ENCODE peak calls at places on chromosomes 6 and 20, in nine cellular contexts. H is A549; S is neural progenitor cell; C is lower lobe of right lung; O is heart left ventricle; Z is CD8-positive, alpha-beta memory T cell; M is right cardiac atrium; K is endothelial cell of umbilical vein; L is WERI-Rb-1. Q is an unnamed sample. For H3K9me3, the result is how much of the 10 kb centered on the place peaks cover.

GRCh38 chr6:13292774-13293173 is 35.6 kb downstream of the TBC1D7 start:
- DNase-seq in Z (no peak), C (no peak), K (no peak), O (no peak), L (peak), H (no peak), M (no peak), S (no peak), Q (no peak)

GRCh38 chr20:17593902-17594301 is 24.0 kb downstream of the DSTN start:
- DNase-seq in S (no peak), M (no peak), Z (no peak), O (no peak), L (no peak), H (no peak), K (no peak), C (no peak), Q (no peak)

GRCh38 chr6:115891111-115891669 is 169.5 kb downstream of the FRK start:
- DNase-seq in H (peak), K (no peak), Z (no peak), S (no peak), C (no peak), O (no peak), M (no peak), L (no peak), Q (no peak)

GRCh38 chr6:37137881-37138568 is 31.9 kb upstream of the PIM1 start:
- DNase-seq in K (no peak), L (no peak), M (no peak), H (peak), C (no peak), O (no peak), Z (no peak), S (no peak), Q (no peak)

GRCh38 chr20:64258071-64258823 is 2.7 kb downstream of the PCMTD2 start:
- DNase-seq in M (no peak), O (no peak), S (no peak), K (no peak), H (no peak), C (no peak), Z (no peak), L (peak), Q (no peak)

GRCh38 chr6:38404355-38404754 is 235.4 kb downstream of the BTBD9 start:
- DNase-seq in H (no peak), O (no peak), S (no peak), L (no peak), K (peak), M (no peak), C (no peak), Z (no peak), Q (no peak)

GRCh38 chr6:31271641-31272357 is at the start of gene HLA-C:
- DNase-seq in M (peak), L (peak), C (peak), S (peak), O (peak), Z (peak), H (peak), K (peak), Q (peak)

GRCh38 chr20:44057698-44058675 is 129.0 kb downstream of the JPH2 start:
- DNase-seq in M (no peak), C (no peak), H (no peak), S (no peak), O (no peak), K (no peak), L (no peak), Z (no peak), Q (no peak)

GRCh38 chr6:148521586-148521985 is 178.9 kb downstream of the SASH1 start:
- DNase-seq in C (no peak), Z (no peak), M (no peak), L (no peak), H (no peak), K (no peak), S (no peak), O (no peak), Q (no peak)

GRCh38 chr6:91386204-91386603 is 799.3 kb upstream of the MAP3K7 start:
- DNase-seq in H (no peak), K (no peak), Z (no peak), O (no peak), M (no peak), C (no peak), S (no peak), L (no peak), Q (no peak)

GRCh38 chr6:25774120-25774730 is 19.7 kb downstream of the SLC17A4 start:
- DNase-seq in K (no peak), C (no peak), H (no peak), L (peak), Z (no peak), S (peak), O (no peak), M (no peak), Q (no peak)

GRCh38 chr6:40164345-40164755 is 230.1 kb upstream of the MOCS1 start:
- DNase-seq in C (no peak), Z (no peak), L (peak), K (no peak), O (no peak), S (no peak), M (no peak), H (peak), Q (no peak)

GRCh38 chr6:153511896-153512496 is 380.9 kb upstream of the RGS17 start:
- DNase-seq in M (no peak), Z (no peak), O (no peak), H (peak), K (peak), L (no peak), C (no peak), S (peak), Q (peak)

GRCh38 chr6:157381631-157382621 is 936 bp downstream of the ZDHHC14 start:
- DNase-seq in K (peak), S (peak), M (peak), L (peak), C (peak), Z (peak), H (peak), O (peak), Q (peak)

GRCh38 chr6:18469486-18469885 is 82.3 kb downstream of the RNF144B start:
- DNase-seq in O (no peak), Z (no peak), C (no peak), H (no peak), M (no peak), K (no peak), S (no peak), L (no peak), Q (no peak)

GRCh38 chr6:13362432-13362831 is 34.1 kb upstream of the TBC1D7 start:
- DNase-seq in K (no peak), Z (no peak), S (no peak), O (no peak), H (no peak), C (no peak), M (no peak), L (no peak), Q (no peak)

GRCh38 chr6:138406443-138406842 is 2.4 kb downstream of the HEBP2 start:
- DNase-seq in C (no peak), H (peak), M (no peak), L (no peak), K (no peak), Z (no peak), S (no peak), O (no peak), Q (no peak)

GRCh38 chr6:94071835-94072234 is 652.5 kb upstream of the EPHA7 start:
- DNase-seq in S (peak), L (no peak), C (no peak), O (no peak), K (no peak), M (no peak), Z (no peak), H (peak), Q (no peak)

GRCh38 chr6:138004423-138005287 is 102.6 kb downstream of the PERP start:
- DNase-seq in M (no peak), Z (no peak), K (peak), S (peak), O (no peak), H (peak), C (no peak), L (peak), Q (no peak)

GRCh38 chr20:51428451-51429143 is 113.9 kb downstream of the NFATC2 start:
- DNase-seq in M (peak), C (no peak), K (peak), H (no peak), S (peak), L (no peak), Z (no peak), O (peak), Q (no peak)

GRCh38 chr6:169038691-169039090 is 215.0 kb downstream of the THBS2 start:
- DNase-seq in K (no peak), L (no peak), O (no peak), Z (no peak), C (no peak), S (no peak), M (no peak), H (no peak), Q (no peak)

GRCh38 chr6:9412951-9413559 is 977.7 kb upstream of the SLC35B3 start:
- DNase-seq in Z (no peak), K (no peak), H (peak), L (peak), C (no peak), O (peak), S (peak), M (peak), Q (no peak)

GRCh38 chr20:33423141-33423834 is 20.3 kb downstream of the SNTA1 start:
- DNase-seq in Z (no peak), S (no peak), M (peak), H (no peak), C (no peak), O (peak), K (no peak), L (no peak), Q (no peak)

GRCh38 chr20:39039261-39039660 is 77.1 kb downstream of the DHX35 start:
- DNase-seq in K (no peak), H (no peak), S (no peak), Z (no peak), C (no peak), M (no peak), O (no peak), L (no peak), Q (no peak)

GRCh38 chr20:37524859-37525708 is 2.6 kb downstream of the BLCAP start:
- DNase-seq in H (no peak), K (no peak), S (no peak), C (no peak), L (no peak), M (no peak), O (no peak), Z (no peak), Q (no peak)

GRCh38 chr6:15076565-15076964 is 169.3 kb upstream of the JARID2 start:
- DNase-seq in O (no peak), K (no peak), L (peak), C (no peak), M (no peak), H (no peak), Z (no peak), S (no peak), Q (no peak)

GRCh38 chr6:167565388-167565787 is 240.5 kb downstream of the TTLL2 start:
- DNase-seq in M (no peak), K (no peak), H (no peak), L (no peak), C (no peak), Z (no peak), O (no peak), S (no peak), Q (no peak)
- H3K9me3 ChIP-seq in M (under half), K (under half), H (under half), L (under half), C (under half), Z (under half), O (under half), S (under half), Q (under half)

GRCh38 chr6:43673444-43674063 is 14.0 kb downstream of the MRPS18A start:
- DNase-seq in M (no peak), S (no peak), L (no peak), K (no peak), H (no peak), C (no peak), O (no peak), Z (no peak), Q (no peak)

GRCh38 chr6:43669922-43670622 is 17.5 kb downstream of the MRPS18A start:
- DNase-seq in C (no peak), Z (no peak), H (no peak), O (no peak), M (no peak), S (no peak), L (no peak), K (no peak), Q (no peak)

GRCh38 chr6:43670623-43670986 is 17.0 kb downstream of the MRPS18A start:
- DNase-seq in S (no peak), O (no peak), H (no peak), C (no peak), Z (no peak), K (no peak), L (no peak), M (no peak), Q (no peak)

GRCh38 chr6:43671011-43671800 is 16.4 kb downstream of the MRPS18A start:
- DNase-seq in K (no peak), L (no peak), S (no peak), C (no peak), Z (no peak), M (no peak), O (no peak), H (no peak), Q (no peak)

GRCh38 chr6:43671801-43672690 is 15.5 kb downstream of the MRPS18A start:
- DNase-seq in O (no peak), H (no peak), K (no peak), C (no peak), S (no peak), Z (no peak), L (peak), M (peak), Q (no peak)
- H3K4me3 ChIP-seq in O (no peak), H (no peak), K (no peak), C (no peak), S (no peak), Z (no peak), L (no peak), M (no peak), Q (no peak)

DNA sequence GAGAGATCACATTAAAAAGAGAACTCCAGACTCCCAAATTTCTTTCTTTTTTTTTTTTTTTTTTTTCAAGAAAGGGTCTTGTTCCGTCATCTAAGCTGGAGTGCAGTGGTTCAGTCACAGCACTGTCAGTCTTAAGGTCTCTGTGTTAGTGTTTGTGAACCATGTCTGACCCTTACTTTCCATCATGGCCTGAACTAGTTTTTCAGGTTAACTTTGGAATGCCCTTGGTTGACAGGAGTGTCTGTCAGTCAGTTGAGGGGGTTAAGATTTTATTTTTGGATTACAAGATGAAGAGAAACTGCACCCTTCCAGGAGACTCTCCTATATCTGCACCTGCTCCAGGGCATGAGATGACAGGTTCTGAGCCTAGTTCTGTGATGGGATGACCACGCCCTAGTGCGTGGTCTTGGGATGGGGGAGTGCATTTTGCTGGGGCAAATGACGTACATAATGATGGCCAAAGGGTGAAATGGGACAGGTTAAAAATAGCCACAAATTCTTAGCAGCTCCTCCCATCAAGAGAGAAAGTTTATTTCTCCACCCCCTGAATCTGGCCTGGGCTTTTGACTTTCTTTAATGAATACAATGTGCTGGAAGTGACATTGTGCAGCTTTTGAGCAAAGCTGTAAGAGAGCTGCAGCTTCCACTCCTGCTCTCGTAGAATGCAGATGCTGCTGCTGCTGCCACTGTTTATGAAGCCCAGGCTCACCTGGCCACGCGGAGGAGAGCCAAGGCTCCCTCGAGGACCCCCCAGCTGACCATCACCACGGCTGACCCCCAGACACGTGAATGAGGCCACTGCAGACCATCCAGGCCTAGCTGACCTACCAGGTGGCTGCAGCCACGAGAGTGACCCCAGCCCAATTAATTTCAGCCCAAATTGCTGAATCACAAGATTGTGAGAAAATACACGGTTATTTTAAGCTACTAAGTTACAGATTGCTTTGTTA is 29.7 kb upstream of the FAM50B start:
- DNase-seq in H (no peak), L (no peak), M (no peak), S (no peak), C (no peak), Z (no peak), O (no peak), K (no peak), Q (no peak)
- H3K27ac ChIP-seq in H (no peak), L (no peak), M (no peak), S (no peak), C (no peak), Z (no peak), O (no peak), K (no peak), Q (no peak)

GRCh38 chr6:106509420-106510089 is 119.7 kb downstream of the RTN4IP1 start:
- DNase-seq in L (peak), O (no peak), K (no peak), H (no peak), Z (no peak), C (no peak), S (peak), M (no peak), Q (peak)
- H3K9me3 ChIP-seq in L (under half), O (under half), K (under half), H (under half), Z (under half), C (under half), S (under half), M (under half), Q (under half)

DNA sequence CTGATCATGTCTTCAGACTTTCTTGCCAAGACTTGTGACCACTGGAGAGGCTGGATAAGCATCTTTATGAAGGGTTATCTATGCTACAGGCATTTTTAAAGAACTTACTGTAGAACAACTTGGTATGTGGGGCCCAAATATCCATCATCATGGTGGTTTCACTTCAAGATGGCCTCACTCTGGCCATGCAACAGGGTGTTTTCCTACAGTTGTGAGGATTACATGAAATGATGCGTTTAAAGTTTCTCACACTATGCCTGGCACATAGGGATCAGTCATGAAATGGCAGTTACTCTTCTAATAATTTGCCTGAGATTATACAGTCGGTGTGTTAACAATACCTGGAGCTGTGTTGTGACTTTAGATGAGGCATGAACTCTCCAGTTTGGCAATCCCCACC is 13.0 kb downstream of the SLC2A10 start:
- DNase-seq in H (no peak), C (no peak), K (no peak), Z (no peak), L (no peak), M (no peak), O (no peak), S (no peak), Q (no peak)
- H3K4me3 ChIP-seq in H (no peak), C (no peak), K (no peak), Z (no peak), L (no peak), M (no peak), O (no peak), S (no peak), Q (no peak)

DNA sequence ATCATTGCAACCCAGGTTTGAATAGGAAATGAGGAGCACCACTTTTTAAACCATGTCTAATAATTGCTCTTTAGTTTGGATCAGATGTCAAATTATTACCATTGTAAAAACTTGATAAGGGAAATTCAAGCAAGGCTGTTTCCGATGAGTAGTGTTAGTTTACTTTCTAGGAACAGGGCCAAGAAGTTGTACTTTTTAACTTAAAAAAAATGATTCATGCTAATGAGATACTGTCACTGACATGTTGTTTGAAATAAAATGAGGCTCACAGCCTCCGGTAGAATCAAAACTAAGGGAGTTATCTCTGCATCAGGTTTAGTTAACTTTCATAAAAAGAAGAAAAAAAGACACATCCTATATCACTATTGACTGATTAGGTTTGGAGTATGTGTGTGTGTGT is 55.2 kb upstream of the SUPT3H start:
- DNase-seq in H (no peak), K (peak), S (no peak), M (no peak), L (no peak), O (no peak), C (no peak), Z (no peak), Q (no peak)
- H3K27ac ChIP-seq in H (no peak), K (no peak), S (no peak), M (no peak), L (no peak), O (no peak), C (no peak), Z (no peak), Q (no peak)

GRCh38 chr6:144675231-144675861 is 390.2 kb downstream of the UTRN start:
- DNase-seq in Z (no peak), S (no peak), K (peak), L (no peak), O (no peak), C (no peak), M (no peak), H (no peak), Q (no peak)
- H3K9me3 ChIP-seq in Z (under half), S (under half), K (under half), L (under half), O (half or more), C (under half), M (under half), H (under half), Q (under half)

GRCh38 chr20:41340327-41341055 is at the start of gene LPIN3:
- DNase-seq in C (peak), S (peak), O (peak), L (peak), K (peak), H (peak), M (peak), Z (peak), Q (peak)
- H3K4me3 ChIP-seq in C (peak), S (peak), O (peak), L (peak), K (peak), H (peak), M (peak), Z (peak), Q (peak)